ENCODE peak calls at places on chromosomes 11 and 22, in five cellular contexts. One of them, this sample, is unnamed.

GRCh38 chr11:95469268-95469667 is 238.3 kb upstream of the SESN3 start:
- DNase-seq in Calu3: no peak
- DNase-seq in psoas muscle: no peak
- DNase-seq in NCI-H2171 treated with DMSO at 0.1 percent for 48 hours: no peak
- DNase-seq in C1 segment of cervical spinal cord: no peak
- DNase-seq in this sample: no peak

GRCh38 chr22:21966643-21967516 is 14.2 kb upstream of the PPM1F start:
- DNase-seq in psoas muscle: no peak
- DNase-seq in C1 segment of cervical spinal cord: no peak
- DNase-seq in Calu3: no peak
- DNase-seq in NCI-H2171 treated with DMSO at 0.1 percent for 48 hours: no peak
- DNase-seq in this sample: no peak

GRCh38 chr11:120413480-120413879 is 77.3 kb downstream of the ARHGEF12 start:
- DNase-seq in C1 segment of cervical spinal cord: no peak
- DNase-seq in NCI-H2171 treated with DMSO at 0.1 percent for 48 hours: no peak
- DNase-seq in psoas muscle: no peak
- DNase-seq in Calu3: no peak
- DNase-seq in this sample: no peak

GRCh38 chr22:36029406-36029755 is 757 bp upstream of the RBFOX2 start:
- DNase-seq in psoas muscle: no peak
- DNase-seq in C1 segment of cervical spinal cord: no peak
- DNase-seq in NCI-H2171 treated with DMSO at 0.1 percent for 48 hours: no peak
- DNase-seq in Calu3: no peak
- DNase-seq in this sample: no peak

GRCh38 chr22:50010676-50011446 is 1.7 kb downstream of the IL17REL start:
- DNase-seq in C1 segment of cervical spinal cord: no peak
- DNase-seq in psoas muscle: no peak
- DNase-seq in Calu3: no peak
- DNase-seq in NCI-H2171 treated with DMSO at 0.1 percent for 48 hours: no peak
- DNase-seq in this sample: no peak

GRCh38 chr11:59182457-59183151 is 10.7 kb downstream of the DTX4 start:
- DNase-seq in psoas muscle: no peak
- DNase-seq in C1 segment of cervical spinal cord: no peak
- DNase-seq in Calu3: peak; percentile 55
- DNase-seq in NCI-H2171 treated with DMSO at 0.1 percent for 48 hours: no peak
- DNase-seq in this sample: no peak

GRCh38 chr11:832529-833113 is at the start of gene CD151:
- DNase-seq in psoas muscle: peak; percentile 72
- DNase-seq in NCI-H2171 treated with DMSO at 0.1 percent for 48 hours: peak; percentile 7
- DNase-seq in Calu3: peak; percentile 59
- DNase-seq in C1 segment of cervical spinal cord: no peak
- DNase-seq in this sample: no peak

GRCh38 chr11:27239305-27239942 is 123.6 kb downstream of the CCDC34 start:
- DNase-seq in Calu3: no peak
- DNase-seq in psoas muscle: no peak
- DNase-seq in NCI-H2171 treated with DMSO at 0.1 percent for 48 hours: no peak
- DNase-seq in C1 segment of cervical spinal cord: no peak
- DNase-seq in this sample: no peak

GRCh38 chr11:130703489-130704190 is 212.6 kb downstream of the SNX19 start:
- DNase-seq in psoas muscle: no peak
- DNase-seq in NCI-H2171 treated with DMSO at 0.1 percent for 48 hours: no peak
- DNase-seq in C1 segment of cervical spinal cord: no peak
- DNase-seq in Calu3: no peak
- DNase-seq in this sample: no peak

GRCh38 chr11:115276799-115277198 is 227.4 kb downstream of the CADM1 start:
- DNase-seq in Calu3: no peak
- DNase-seq in NCI-H2171 treated with DMSO at 0.1 percent for 48 hours: no peak
- DNase-seq in psoas muscle: no peak
- DNase-seq in C1 segment of cervical spinal cord: no peak
- DNase-seq in this sample: no peak

GRCh38 chr11:7514099-7514725 is 413 bp downstream of the PPFIBP2 start:
- DNase-seq in psoas muscle: peak; percentile 66
- DNase-seq in C1 segment of cervical spinal cord: no peak
- DNase-seq in Calu3: peak; percentile 8
- DNase-seq in NCI-H2171 treated with DMSO at 0.1 percent for 48 hours: no peak
- DNase-seq in this sample: no peak

GRCh38 chr11:69024509-69024908 is 11.5 kb upstream of the MRGPRF start:
- DNase-seq in psoas muscle: no peak
- DNase-seq in NCI-H2171 treated with DMSO at 0.1 percent for 48 hours: no peak
- DNase-seq in Calu3: no peak
- DNase-seq in C1 segment of cervical spinal cord: no peak
- DNase-seq in this sample: no peak